ENCODE peak calls at places on chromosomes 16 and 17, in nine cellular contexts. S, U, P, H, O, M, Z, Y and X are unnamed samples.
A peak's percentile ranks its signal among the peaks of the same experiment; 100 is the strongest.

GRCh38 chr17:77728871-77729270 is 229.6 kb upstream of the TNRC6C start:
- DNase-seq in S (no peak), U (peak; percentile 63), P (no peak), H (no peak), O (no peak), M (no peak), Z (no peak), Y (no peak), X (no peak)

GRCh38 chr16:11310997-11311561 is 29.9 kb upstream of the PRM1 start:
- DNase-seq in S (no peak), U (no peak), P (no peak), H (no peak), O (no peak), M (no peak), Z (no peak), Y (peak; percentile 68), X (no peak)

GRCh38 chr16:86095131-86095752 is 196.3 kb downstream of the IRF8 start:
- DNase-seq in S (no peak), U (no peak), P (no peak), H (no peak), O (no peak), M (no peak), Z (no peak), Y (no peak), X (no peak)

GRCh38 chr17:59466943-59467801 is 98.2 kb upstream of the DHX40 start:
- DNase-seq in S (no peak), U (no peak), P (no peak), H (no peak), O (no peak), M (no peak), Z (no peak), Y (no peak), X (no peak)

GRCh38 chr16:30121741-30122620 is 1.0 kb downstream of the MAPK3 start:
- DNase-seq in S (peak; percentile 67), U (no peak), P (peak; percentile 23), H (peak; percentile 87), O (peak; percentile 49), M (no peak), Z (no peak), Y (no peak), X (no peak)

GRCh38 chr16:80718480-80719220 is 85.7 kb downstream of the CDYL2 start:
- DNase-seq in S (no peak), U (no peak), P (no peak), H (no peak), O (peak; percentile 44), M (no peak), Z (peak; percentile 32), Y (no peak), X (no peak)

GRCh38 chr16:31439519-31439918 is 3.1 kb downstream of the ZNF843 start:
- DNase-seq in S (no peak), U (no peak), P (no peak), H (no peak), O (no peak), M (no peak), Z (no peak), Y (no peak), X (no peak)

GRCh38 chr17:60158751-60159478 is 9.1 kb downstream of the CA4 start:
- DNase-seq in S (no peak), U (no peak), P (no peak), H (no peak), O (peak; percentile 57), M (no peak), Z (peak; percentile 74), Y (no peak), X (no peak)

GRCh38 chr17:36736201-36737156 is 135.1 kb downstream of the MRM1 start:
- DNase-seq in S (no peak), U (no peak), P (no peak), H (no peak), O (no peak), M (no peak), Z (no peak), Y (no peak), X (no peak)

GRCh38 chr17:78349831-78350631 is 9.8 kb downstream of the SOCS3 start:
- DNase-seq in S (no peak), U (no peak), P (no peak), H (no peak), O (no peak), M (no peak), Z (no peak), Y (no peak), X (no peak)

GRCh38 chr16:67035364-67035763 is 6.4 kb downstream of the CBFB start:
- DNase-seq in S (no peak), U (no peak), P (no peak), H (no peak), O (no peak), M (no peak), Z (no peak), Y (no peak), X (no peak)

GRCh38 chr16:87931504-87931903 is 4.8 kb downstream of the CA5A start:
- DNase-seq in S (no peak), U (no peak), P (no peak), H (no peak), O (peak; percentile 87), M (no peak), Z (no peak), Y (no peak), X (no peak)

GRCh38 chr17:44924107-44924544 is 8.8 kb upstream of the GFAP start:
- DNase-seq in S (no peak), U (no peak), P (no peak), H (no peak), O (no peak), M (no peak), Z (no peak), Y (no peak), X (no peak)

GRCh38 chr16:68093816-68094613 is 8.8 kb downstream of the NFATC3 start:
- DNase-seq in S (no peak), U (no peak), P (peak; percentile 67), H (no peak), O (peak; percentile 52), M (peak; percentile 34), Z (peak; percentile 68), Y (no peak), X (peak; percentile 50)

GRCh38 chr16:84284168-84284722 is 10.4 kb upstream of the WFDC1 start:
- DNase-seq in S (peak; percentile 61), U (peak; percentile 89), P (peak; percentile 77), H (peak; percentile 81), O (peak; percentile 59), M (no peak), Z (peak; percentile 72), Y (no peak), X (no peak)

GRCh38 chr17:28725166-28725659 is 820 bp downstream of the TLCD1 start:
- DNase-seq in S (no peak), U (no peak), P (peak; percentile 61), H (no peak), O (peak; percentile 54), M (peak; percentile 88), Z (peak; percentile 34), Y (no peak), X (no peak)
- TF ChIP-seq CTCF in S (no peak), U (no peak), P (no peak), H (no peak), O (no peak), M (no peak), Z (no peak), Y (no peak), X (no peak)

GRCh38 chr16:79647586-79647985 is 47.0 kb upstream of the MAF start:
- DNase-seq in S (no peak), U (no peak), P (no peak), H (no peak), O (no peak), M (no peak), Z (no peak), Y (no peak), X (no peak)
- H3K4me3 ChIP-seq in S (no peak overlapping the region), U (no peak overlapping the region), P (no peak overlapping the region), H (no peak overlapping the region), O (no peak overlapping the region), M (no peak overlapping the region), Z (no peak overlapping the region), Y (no peak overlapping the region), X (no peak overlapping the region)

GRCh38 chr17:13016881-13017622 is 775 bp downstream of the ELAC2 start:
- DNase-seq in S (no peak), U (peak; percentile 6), P (no peak), H (no peak), O (no peak), M (no peak), Z (no peak), Y (no peak), X (no peak)

GRCh38 chr17:13014801-13015200 is 3.0 kb downstream of the ELAC2 start:
- DNase-seq in S (no peak), U (peak; percentile 61), P (no peak), H (no peak), O (no peak), M (no peak), Z (no peak), Y (no peak), X (no peak)

DNA sequence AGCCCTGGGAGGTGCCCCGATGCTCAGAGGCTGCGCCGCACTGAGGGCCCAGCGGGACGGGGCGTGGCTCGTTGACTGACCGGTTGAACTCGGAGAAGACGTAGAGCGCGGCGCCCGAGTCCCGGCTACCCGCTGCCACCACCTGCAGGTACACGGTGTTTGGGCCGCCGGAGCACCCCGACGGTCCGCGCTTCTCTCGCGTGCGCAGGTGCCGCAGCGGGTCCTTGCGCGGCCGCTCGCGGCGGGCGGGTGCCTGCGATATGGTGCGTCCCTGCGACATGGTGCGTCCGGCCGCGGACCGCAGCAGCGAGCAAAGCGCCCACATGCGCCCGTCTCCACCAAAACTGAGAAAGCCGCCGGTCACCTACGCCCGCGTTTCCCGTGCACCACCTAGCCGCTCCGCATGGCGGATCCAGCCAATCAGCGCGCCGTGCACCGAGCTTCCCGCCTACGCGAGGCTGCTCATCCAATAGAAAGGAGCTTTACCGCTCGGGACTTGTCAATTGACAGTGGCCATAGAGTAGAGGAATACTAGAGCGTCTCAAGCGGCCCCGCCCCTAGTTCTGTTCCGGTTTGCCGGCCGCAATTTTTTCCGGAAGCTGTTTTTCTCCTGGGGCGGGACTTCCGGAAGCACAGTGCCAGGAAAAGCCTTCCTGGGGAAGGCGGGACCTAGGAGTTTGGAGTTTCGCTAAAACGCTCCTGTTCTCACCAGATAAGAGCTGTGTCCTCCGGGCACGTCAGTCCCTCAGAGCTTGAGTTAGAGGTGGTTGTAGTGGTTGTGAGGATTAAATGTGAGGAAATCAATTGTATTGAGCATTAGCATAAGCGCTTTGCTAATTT is at the start of gene ELAC2:
- DNase-seq in S (peak; percentile 97), U (peak; percentile 99), P (peak; percentile 99), H (peak; percentile 97), O (peak; percentile 99), M (peak; percentile 99), Z (peak; percentile 99), Y (peak; percentile 96), X (peak; percentile 95)
- TF ChIP-seq CTCF in S (no peak), U (no peak), P (no peak), H (no peak), O (no peak), M (no peak), Z (no peak), Y (no peak), X (no peak)

DNA sequence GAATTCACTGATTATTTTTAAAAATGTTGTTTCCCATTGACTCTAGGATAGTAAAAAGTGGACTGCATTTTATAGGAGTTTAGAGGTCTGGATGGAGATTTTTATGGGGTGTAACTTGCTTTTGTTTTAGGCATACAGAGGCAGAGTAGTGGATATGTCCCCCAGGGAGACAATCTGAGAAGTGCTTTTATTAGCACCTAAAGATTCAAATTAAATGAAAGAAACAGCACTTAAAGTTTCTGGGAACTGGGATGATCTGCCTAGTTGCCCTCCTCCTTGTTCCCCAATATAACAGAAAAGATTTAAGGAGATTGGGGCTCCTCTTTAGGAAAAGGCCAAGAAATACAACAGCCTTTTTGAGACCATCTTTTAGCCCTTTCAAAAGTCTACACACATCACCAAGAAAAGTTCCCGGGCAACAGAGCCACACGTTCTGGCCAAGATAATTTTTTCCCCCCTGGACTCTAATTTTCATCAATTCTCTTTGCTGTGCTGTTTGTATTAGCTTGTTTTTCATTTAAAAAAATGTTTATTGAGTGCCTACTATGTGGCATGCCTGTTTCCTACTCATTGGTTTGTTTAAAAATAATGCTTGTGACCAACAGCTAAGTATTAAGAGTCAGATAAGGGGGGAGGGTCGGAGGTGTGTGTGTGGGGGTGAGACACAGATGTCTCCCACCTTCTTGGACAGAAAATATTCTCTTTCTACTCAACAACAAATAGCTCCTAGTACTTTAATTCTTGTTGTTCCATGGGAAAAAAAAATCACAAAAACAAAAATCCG is 2.4 kb upstream of the IGF2BP1 start:
- DNase-seq in S (no peak), U (peak; percentile 4), P (no peak), H (no peak), O (no peak), M (peak; percentile 58), Z (no peak), Y (no peak), X (no peak)
- H3K4me3 ChIP-seq in S (no peak overlapping the region), U (no peak overlapping the region), P (no peak overlapping the region), H (no peak overlapping the region), O (peak overlapping the region; percentile 62), M (peak overlapping the region; percentile 60), Z (peak overlapping the region; percentile 78), Y (no peak overlapping the region), X (no peak overlapping the region)